ENCODE peak calls at places on chromosome 13, in six cellular contexts. T, J, E, B, G and F are unnamed samples. For H3K4me1, the result is how much of the 10 kb centered on the place peaks cover.

GRCh38 chr13:37657134-37657533 is 58.6 kb upstream of the POSTN start:
- DNase-seq in T (no peak), J (no peak), E (no peak), B (no peak), G (no peak), F (no peak)

GRCh38 chr13:68984688-68985319 is 1122.8 kb upstream of the ATXN8OS start:
- DNase-seq in T (no peak), J (peak), E (peak), B (no peak), G (no peak), F (peak)

GRCh38 chr13:52892925-52893324 is 44.5 kb upstream of the PCDH8 start:
- DNase-seq in T (no peak), J (no peak), E (no peak), B (no peak), G (no peak), F (no peak)

GRCh38 chr13:113129921-113130750 is 7.5 kb downstream of the F10 start:
- DNase-seq in T (no peak), J (peak), E (no peak), B (no peak), G (no peak), F (peak)

GRCh38 chr13:102367836-102368235 is 34.0 kb downstream of the FGF14 start:
- DNase-seq in T (no peak), J (no peak), E (no peak), B (no peak), G (no peak), F (no peak)

GRCh38 chr13:83499286-83499685 is 383.0 kb downstream of the SLITRK1 start:
- DNase-seq in T (no peak), J (no peak), E (no peak), B (no peak), G (no peak), F (no peak)

GRCh38 chr13:48797761-48798160 is 144.0 kb downstream of the CYSLTR2 start:
- DNase-seq in T (no peak), J (no peak), E (no peak), B (no peak), G (no peak), F (no peak)

GRCh38 chr13:21637296-21637695 is 33.3 kb upstream of the MICU2 start:
- DNase-seq in T (peak), J (no peak), E (peak), B (no peak), G (peak), F (no peak)

GRCh38 chr13:30576528-30576927 is 41.2 kb upstream of the USPL1 start:
- DNase-seq in T (peak), J (no peak), E (no peak), B (no peak), G (peak), F (no peak)

GRCh38 chr13:100442095-100442832 is 146.3 kb downstream of the GGACT start:
- DNase-seq in T (no peak), J (no peak), E (no peak), B (no peak), G (no peak), F (no peak)
- H3K4me3 ChIP-seq in T (no peak), J (no peak), E (no peak), B (no peak), G (no peak), F (no peak)

DNA sequence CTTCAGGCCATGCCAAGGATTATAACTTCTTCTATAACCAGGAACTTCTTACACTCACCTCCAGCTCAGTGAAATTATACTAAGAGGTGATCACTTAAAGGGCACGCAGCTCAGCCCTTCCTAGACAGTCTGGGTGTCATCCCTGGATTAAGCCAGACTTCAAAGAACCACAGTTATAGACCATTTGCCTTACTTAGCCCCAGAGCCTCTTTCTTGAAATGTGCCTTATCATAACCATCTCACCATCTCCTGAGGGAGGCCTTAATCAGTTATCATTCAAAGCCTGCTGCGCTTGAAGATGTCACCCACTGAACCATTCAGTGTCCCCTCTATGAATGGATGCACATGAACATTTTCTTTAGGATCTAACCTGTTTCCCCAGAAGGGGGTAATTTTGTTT is 10.1 kb upstream of the DHRS12 start:
- DNase-seq in T (no peak), J (no peak), E (no peak), B (no peak), G (no peak), F (no peak)
- H3K4me1 ChIP-seq in T (under half), J (under half), E (under half), B (under half), G (under half), F (under half)

GRCh38 chr13:71525004-71525403 is 342.0 kb downstream of the DACH1 start:
- DNase-seq in T (no peak), J (no peak), E (no peak), B (no peak), G (no peak), F (no peak)
- H3K4me3 ChIP-seq in T (no peak), J (peak), E (no peak), B (no peak), G (no peak), F (no peak)

GRCh38 chr13:111183959-111184684 is 69.0 kb downstream of the ARHGEF7 start:
- DNase-seq in T (no peak), J (no peak), E (no peak), B (no peak), G (peak), F (peak)

GRCh38 chr13:111184685-111185401 is 69.7 kb downstream of the ARHGEF7 start:
- DNase-seq in T (no peak), J (no peak), E (peak), B (no peak), G (no peak), F (no peak)

GRCh38 chr13:111181977-111182376 is 66.9 kb downstream of the ARHGEF7 start:
- DNase-seq in T (no peak), J (no peak), E (no peak), B (no peak), G (no peak), F (no peak)

GRCh38 chr13:111179908-111180756 is 65.0 kb downstream of the ARHGEF7 start:
- DNase-seq in T (no peak), J (no peak), E (no peak), B (no peak), G (no peak), F (no peak)

GRCh38 chr13:111183087-111183645 is 68.1 kb downstream of the ARHGEF7 start:
- DNase-seq in T (no peak), J (no peak), E (no peak), B (no peak), G (no peak), F (no peak)
- H3K4me1 ChIP-seq in T (under half), J (half or more), E (under half), B (half or more), G (under half), F (under half)

DNA sequence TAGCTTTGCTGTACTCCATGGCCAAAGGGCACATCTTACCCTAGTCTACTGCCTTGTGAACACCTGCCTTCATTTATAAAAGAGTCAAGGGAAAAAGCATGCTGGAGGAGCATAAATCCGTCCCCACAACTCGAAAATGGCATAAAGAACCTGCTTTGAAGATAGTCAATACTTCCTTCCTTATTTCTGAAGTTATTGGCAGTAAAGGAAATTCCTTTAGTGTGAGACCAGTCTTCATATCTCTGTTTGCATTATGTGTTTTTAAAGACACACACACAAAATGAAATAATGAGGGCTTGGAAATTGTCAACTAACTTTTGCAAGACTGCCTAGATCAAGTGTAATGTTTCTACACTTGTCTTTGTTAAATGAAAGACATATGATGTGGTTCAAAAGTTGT is 408.4 kb downstream of the SPRY2 start:
- DNase-seq in T (no peak), J (no peak), E (no peak), B (no peak), G (no peak), F (no peak)
- H3K4me3 ChIP-seq in T (no peak), J (no peak), E (no peak), B (no peak), G (no peak), F (no peak)